ENCODE peak calls at places on chromosomes 11 and 22, in nine cellular contexts. F, S, B, W, M, U, T, G and Y are unnamed samples.

GRCh38 chr11:44179173-44179572 is 83.7 kb downstream of the EXT2 start:
- DNase-seq in F (no peak), S (no peak), B (no peak), W (peak), M (peak), U (peak), T (no peak), G (no peak), Y (no peak)

GRCh38 chr11:15073361-15074205 is at the start of gene CALCB:
- DNase-seq in F (peak), S (no peak), B (no peak), W (peak), M (no peak), U (no peak), T (no peak), G (peak), Y (no peak)

GRCh38 chr22:44026630-44027511 is 2.8 kb downstream of the PARVB start:
- DNase-seq in F (no peak), S (peak), B (peak), W (peak), M (no peak), U (no peak), T (no peak), G (no peak), Y (peak)

GRCh38 chr11:105193260-105193659 is 53.7 kb upstream of the CARD18 start:
- DNase-seq in F (no peak), S (no peak), B (no peak), W (no peak), M (no peak), U (no peak), T (no peak), G (no peak), Y (no peak)

GRCh38 chr11:133718831-133719230 is 126.5 kb downstream of the SPATA19 start:
- DNase-seq in F (no peak), S (no peak), B (no peak), W (no peak), M (no peak), U (no peak), T (no peak), G (no peak), Y (no peak)

GRCh38 chr11:28910926-28911325 is 802.7 kb downstream of the METTL15 start:
- DNase-seq in F (no peak), S (no peak), B (no peak), W (no peak), M (no peak), U (peak), T (no peak), G (peak), Y (no peak)

GRCh38 chr11:88421530-88421929 is 84.0 kb upstream of the CTSC start:
- DNase-seq in F (no peak), S (peak), B (peak), W (peak), M (no peak), U (peak), T (no peak), G (peak), Y (no peak)

GRCh38 chr22:30423296-30423958 is 2.1 kb upstream of the MTFP1 start:
- DNase-seq in F (peak), S (peak), B (no peak), W (no peak), M (no peak), U (no peak), T (no peak), G (peak), Y (no peak)

GRCh38 chr11:92424281-92424680 is 199.7 kb downstream of the FAT3 start:
- DNase-seq in F (no peak), S (no peak), B (no peak), W (no peak), M (peak), U (peak), T (no peak), G (no peak), Y (no peak)

GRCh38 chr11:2805388-2806057 is 80.1 kb downstream of the CDKN1C start:
- DNase-seq in F (no peak), S (no peak), B (no peak), W (no peak), M (no peak), U (no peak), T (no peak), G (no peak), Y (no peak)

GRCh38 chr11:104534268-104534667 is 364.0 kb downstream of the CASP12 start:
- DNase-seq in F (no peak), S (no peak), B (no peak), W (peak), M (no peak), U (no peak), T (no peak), G (peak), Y (no peak)

GRCh38 chr22:49792107-49792506 is 35.6 kb downstream of the BRD1 start:
- DNase-seq in F (no peak), S (no peak), B (no peak), W (no peak), M (no peak), U (no peak), T (no peak), G (no peak), Y (no peak)

GRCh38 chr11:8055111-8055835 is 25.7 kb upstream of the TUB start:
- DNase-seq in F (no peak), S (no peak), B (no peak), W (peak), M (no peak), U (no peak), T (no peak), G (no peak), Y (no peak)

GRCh38 chr11:58573451-58574104 is 2.1 kb downstream of the LPXN start:
- DNase-seq in F (no peak), S (peak), B (no peak), W (peak), M (peak), U (peak), T (no peak), G (peak), Y (peak)

GRCh38 chr11:123268118-123268517 is 73.1 kb upstream of the CLMP start:
- DNase-seq in F (no peak), S (no peak), B (no peak), W (no peak), M (no peak), U (no peak), T (no peak), G (no peak), Y (no peak)

GRCh38 chr11:108880510-108880909 is 215.6 kb downstream of the DDX10 start:
- DNase-seq in F (no peak), S (no peak), B (no peak), W (no peak), M (no peak), U (no peak), T (no peak), G (no peak), Y (no peak)

GRCh38 chr11:131693756-131694155 is 323.3 kb downstream of the NTM start:
- DNase-seq in F (no peak), S (no peak), B (no peak), W (no peak), M (no peak), U (no peak), T (no peak), G (no peak), Y (no peak)

GRCh38 chr11:57511741-57512430 is 3.6 kb downstream of the SLC43A1 start:
- DNase-seq in F (no peak), S (no peak), B (no peak), W (no peak), M (no peak), U (no peak), T (no peak), G (no peak), Y (no peak)

GRCh38 chr11:128448487-128448886 is 138.9 kb downstream of the ETS1 start:
- DNase-seq in F (no peak), S (no peak), B (no peak), W (peak), M (peak), U (no peak), T (no peak), G (peak), Y (no peak)

GRCh38 chr22:40346178-40347064 is at the start of gene ADSL:
- DNase-seq in F (peak), S (peak), B (peak), W (peak), M (peak), U (no peak), T (peak), G (peak), Y (peak)

GRCh38 chr11:1567721-1568100 is 4.4 kb downstream of the DUSP8 start:
- DNase-seq in F (no peak), S (no peak), B (no peak), W (no peak), M (no peak), U (no peak), T (no peak), G (no peak), Y (no peak)

GRCh38 chr22:31288496-31289235 is 3.6 kb downstream of the PIK3IP1 start:
- DNase-seq in F (no peak), S (no peak), B (no peak), W (no peak), M (no peak), U (no peak), T (no peak), G (no peak), Y (no peak)

GRCh38 chr11:124970925-124971324 is 16.9 kb downstream of the CCDC15 start:
- DNase-seq in F (no peak), S (no peak), B (no peak), W (peak), M (peak), U (no peak), T (no peak), G (peak), Y (no peak)

GRCh38 chr22:38745676-38746460 is 9.9 kb downstream of the SUN2 start:
- DNase-seq in F (no peak), S (no peak), B (no peak), W (no peak), M (no peak), U (no peak), T (no peak), G (no peak), Y (no peak)

GRCh38 chr22:46087816-46088277 is 62.5 kb upstream of the PPARA start:
- DNase-seq in F (peak), S (no peak), B (no peak), W (peak), M (peak), U (peak), T (peak), G (no peak), Y (peak)

GRCh38 chr11:83508804-83509203 is 222.6 kb upstream of the CCDC90B start:
- DNase-seq in F (no peak), S (no peak), B (no peak), W (no peak), M (no peak), U (no peak), T (no peak), G (no peak), Y (no peak)

GRCh38 chr11:68150029-68150428 is 28.8 kb upstream of the CHKA start:
- DNase-seq in F (no peak), S (no peak), B (no peak), W (peak), M (no peak), U (no peak), T (no peak), G (peak), Y (no peak)

GRCh38 chr11:114447892-114448291 is 8.6 kb downstream of the REXO2 start:
- DNase-seq in F (no peak), S (no peak), B (no peak), W (no peak), M (peak), U (peak), T (no peak), G (no peak), Y (no peak)